ENCODE peak calls at places on chromosomes 13 and 19, in eight cellular contexts. F is fibroblast of lung, V is ovary, R is body of pancreas, C is tibial artery, H is heart right ventricle, A is colonic mucosa, O is kidney epithelial cell. T is an unnamed sample.
A peak's percentile ranks its signal among the peaks of the same experiment; 100 is the strongest.

GRCh38 chr13:45658586-45659235 is 43.2 kb upstream of the ERICH6B start:
- DNase-seq in F (peak; percentile 91), V (no peak), R (no peak), C (no peak), H (no peak), A (no peak), O (no peak), T (peak; percentile 12)

GRCh38 chr13:32639502-32640105 is 53.4 kb downstream of the PDS5B start:
- DNase-seq in F (peak; percentile 64), V (peak; percentile 55), R (peak; percentile 73), C (peak; percentile 72), H (no peak), A (peak; percentile 48), O (peak; percentile 25), T (peak; percentile 79)

GRCh38 chr13:102170295-102170694 is 231.6 kb downstream of the FGF14 start:
- DNase-seq in F (no peak), V (no peak), R (no peak), C (no peak), H (no peak), A (no peak), O (no peak), T (no peak)

GRCh38 chr13:43874512-43875092 is 4.9 kb downstream of the CCDC122 start:
- DNase-seq in F (peak; percentile 16), V (no peak), R (no peak), C (no peak), H (no peak), A (no peak), O (no peak), T (peak; percentile 52)

GRCh38 chr13:98019186-98019585 is 65.7 kb downstream of the IPO5 start:
- DNase-seq in F (no peak), V (no peak), R (no peak), C (no peak), H (no peak), A (no peak), O (no peak), T (no peak)

GRCh38 chr13:113518080-113518803 is 27.7 kb upstream of the DCUN1D2 start:
- DNase-seq in F (no peak), V (no peak), R (no peak), C (peak; percentile 34), H (no peak), A (no peak), O (no peak), T (no peak)

GRCh38 chr19:35716985-35717664 is 678 bp upstream of the KMT2B start:
- DNase-seq in F (peak; percentile 93), V (peak; percentile 85), R (peak; percentile 98), C (peak; percentile 98), H (peak; percentile 96), A (peak; percentile 94), O (peak; percentile 37), T (peak; percentile 83)

GRCh38 chr13:93248627-93249047 is 22.0 kb downstream of the GPC6 start:
- DNase-seq in F (peak; percentile 79), V (no peak), R (peak; percentile 85), C (peak; percentile 80), H (no peak), A (no peak), O (no peak), T (peak; percentile 28)

GRCh38 chr13:78621086-78621485 is 17.7 kb upstream of the POU4F1 start:
- DNase-seq in F (no peak), V (no peak), R (no peak), C (no peak), H (no peak), A (no peak), O (peak; percentile 9), T (no peak)

GRCh38 chr13:25046985-25047660 is 48.8 kb upstream of the PABPC3 start:
- DNase-seq in F (peak; percentile 49), V (no peak), R (no peak), C (no peak), H (no peak), A (no peak), O (no peak), T (peak; percentile 5)

GRCh38 chr19:48568345-48568886 is 16.4 kb downstream of the SULT2B1 start:
- DNase-seq in F (peak; percentile 91), V (peak; percentile 76), R (peak; percentile 83), C (peak; percentile 89), H (peak; percentile 84), A (peak; percentile 67), O (peak; percentile 79), T (peak; percentile 93)

GRCh38 chr13:97600438-97601080 is 166.6 kb downstream of the RAP2A start:
- DNase-seq in F (peak; percentile 58), V (no peak), R (no peak), C (no peak), H (no peak), A (no peak), O (no peak), T (peak; percentile 92)

DNA sequence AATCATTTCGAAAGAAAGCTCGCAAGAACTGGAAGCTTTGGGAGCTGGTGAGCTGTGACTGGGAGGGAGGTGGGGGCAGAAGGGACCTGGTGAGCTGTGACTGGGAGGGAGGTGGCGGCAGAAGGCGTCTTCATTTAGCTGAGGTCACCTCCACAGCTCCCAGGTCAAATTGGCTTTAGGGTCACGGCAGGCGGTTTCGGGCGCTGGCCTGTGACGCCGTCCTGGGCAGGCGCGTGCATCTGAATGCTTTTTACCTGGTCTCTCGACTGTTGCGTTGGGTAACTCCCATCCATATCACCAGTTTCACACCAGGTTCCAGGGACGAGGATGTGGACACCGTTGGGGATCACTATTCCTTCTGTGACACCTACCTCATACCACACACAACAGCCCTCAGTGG is 29.2 kb downstream of the C2CD4C start:
- DNase-seq in F (no peak), V (no peak), R (no peak), C (no peak), H (no peak), A (no peak), O (no peak), T (no peak)
- TF ChIP-seq CTCF in F (no peak), V (no peak), R (no peak), C (no peak), H (no peak), A (no peak), O (no peak), T (no peak)

GRCh38 chr13:26557393-26558073 is at the start of gene WASF3:
- DNase-seq in F (peak; percentile 90), V (peak; percentile 96), R (peak; percentile 96), C (peak; percentile 96), H (peak; percentile 95), A (peak; percentile 94), O (peak; percentile 56), T (peak; percentile 86)

GRCh38 chr13:26558912-26559485 is 1.5 kb downstream of the WASF3 start:
- DNase-seq in F (no peak), V (no peak), R (no peak), C (no peak), H (no peak), A (no peak), O (no peak), T (no peak)

GRCh38 chr13:26557051-26557392 is 461 bp upstream of the WASF3 start:
- DNase-seq in F (no peak), V (no peak), R (no peak), C (no peak), H (no peak), A (no peak), O (no peak), T (no peak)

GRCh38 chr13:26560456-26560855 is 3.0 kb downstream of the WASF3 start:
- DNase-seq in F (no peak), V (no peak), R (no peak), C (no peak), H (no peak), A (no peak), O (no peak), T (no peak)

DNA sequence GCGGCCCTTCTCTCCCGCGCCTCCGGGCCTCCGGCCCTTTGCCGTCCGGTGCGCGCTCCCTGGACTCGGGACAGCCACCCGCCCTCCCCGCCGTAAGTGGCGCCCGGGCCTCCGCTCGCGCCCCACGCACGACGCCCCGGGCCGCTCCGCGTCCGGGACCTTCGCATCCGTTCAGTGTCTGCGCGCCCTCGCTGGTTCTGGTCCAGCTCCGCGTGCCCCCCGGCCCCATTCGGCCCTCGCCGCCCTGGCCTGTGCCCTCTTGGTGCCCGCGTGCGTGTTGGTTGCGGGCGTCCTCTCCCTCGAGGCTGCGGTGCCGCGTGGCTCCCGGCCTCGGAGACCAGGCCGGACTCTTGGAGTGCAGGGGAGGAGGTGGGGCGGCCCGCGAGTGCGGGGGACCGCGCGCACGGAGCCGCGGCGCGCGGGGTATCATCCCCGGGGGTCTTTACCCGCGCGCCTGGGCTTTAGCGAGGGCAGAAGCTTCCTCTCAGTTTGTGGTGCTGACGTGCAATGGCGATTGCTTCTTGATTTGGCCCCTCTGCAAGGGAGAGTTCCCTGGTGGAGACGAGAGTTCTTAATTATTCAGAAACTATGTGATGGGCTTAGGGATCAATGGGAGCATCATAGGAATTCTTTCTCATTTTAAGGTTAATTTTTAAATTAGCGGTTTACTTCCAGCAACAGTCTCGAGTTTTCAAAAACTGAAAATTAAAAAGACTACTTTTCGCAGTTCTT is 757 bp downstream of the WASF3 start:
- DNase-seq in F (peak; percentile 26), V (peak; percentile 42), R (peak; percentile 19), C (no peak), H (peak; percentile 30), A (peak; percentile 22), O (no peak), T (peak; percentile 5)
- H3K4me3 ChIP-seq in F (peak overlapping the region; percentile 73), V (peak overlapping the region; percentile 59), R (peak overlapping the region; percentile 54), C (peak overlapping the region; percentile 60), H (peak overlapping the region; percentile 74), A (peak overlapping the region; percentile 53), O (peak overlapping the region; percentile 74), T (peak overlapping the region; percentile 59)

GRCh38 chr19:7925171-7925837 is 631 bp downstream of the CTXN1 start:
- DNase-seq in F (peak; percentile 51), V (peak; percentile 79), R (peak; percentile 72), C (peak; percentile 81), H (peak; percentile 76), A (peak; percentile 71), O (no peak), T (peak; percentile 74)
- TF ChIP-seq CTCF in F (peak; percentile 51), V (peak; percentile 55), R (peak; percentile 57), C (peak; percentile 66), H (peak; percentile 75), A (peak; percentile 66), O (peak; percentile 81), T (peak; percentile 74)

GRCh38 chr19:4515732-4516131 is 2.6 kb downstream of the PLIN4 start:
- DNase-seq in F (no peak), V (no peak), R (no peak), C (no peak), H (no peak), A (no peak), O (no peak), T (no peak)

GRCh38 chr19:4517451-4518057 is 732 bp downstream of the PLIN4 start:
- DNase-seq in F (no peak), V (no peak), R (no peak), C (no peak), H (no peak), A (no peak), O (no peak), T (no peak)

GRCh38 chr19:4516199-4516938 is 1.9 kb downstream of the PLIN4 start:
- DNase-seq in F (no peak), V (peak; percentile 29), R (no peak), C (no peak), H (no peak), A (no peak), O (no peak), T (no peak)

GRCh38 chr19:4518345-4519171 is at the start of gene PLIN4:
- DNase-seq in F (peak; percentile 34), V (peak; percentile 94), R (peak; percentile 76), C (no peak), H (peak; percentile 85), A (no peak), O (no peak), T (peak; percentile 28)

DNA sequence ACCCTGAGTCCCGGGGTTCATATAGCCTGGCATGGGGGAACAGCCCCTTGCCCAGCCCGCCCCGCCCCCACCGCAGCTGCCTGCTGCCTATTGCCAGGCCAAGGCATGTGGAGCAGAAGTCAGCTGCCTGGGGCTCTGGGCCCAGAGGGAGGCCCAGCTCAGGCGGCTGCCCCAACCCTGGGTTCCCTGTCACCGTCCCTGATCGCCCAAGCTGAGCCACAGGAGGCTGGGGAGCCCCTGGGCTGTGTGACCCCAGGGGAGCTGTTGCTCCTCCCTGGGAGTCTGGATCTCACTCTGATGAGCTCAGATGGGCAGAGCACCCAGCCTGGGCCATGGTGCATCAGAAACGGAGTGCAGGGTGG is 1.4 kb downstream of the PLIN4 start:
- DNase-seq in F (no peak), V (no peak), R (no peak), C (no peak), H (no peak), A (no peak), O (no peak), T (no peak)
- H3K4me3 ChIP-seq in F (no peak overlapping the region), V (peak overlapping the region; percentile 31), R (no peak overlapping the region), C (no peak overlapping the region), H (peak overlapping the region; percentile 52), A (no peak overlapping the region), O (no peak overlapping the region), T (no peak overlapping the region)

T was measured in fibroblast of villous mesenchyme.